ENCODE peak calls at places on chromosomes 2 and 18, in five cellular contexts. R, C, Z, T and D are unnamed samples.
A peak's percentile ranks its signal among the peaks of the same experiment; 100 is the strongest.

GRCh38 chr2:158970522-158970855 is 2.0 kb downstream of the TANC1 start:
- DNase-seq in C (no peak), R (no peak), Z (no peak), T (no peak), D (no peak)

GRCh38 chr2:169362346-169363026 is at the start of gene LRP2:
- DNase-seq in R (no peak), C (no peak), Z (no peak), T (no peak), D (no peak)

GRCh38 chr2:25228848-25229674 is 60.7 kb upstream of the POMC start:
- DNase-seq in R (peak; percentile 74), Z (peak; percentile 41), C (peak; percentile 68), T (peak; percentile 41), D (peak; percentile 37)

GRCh38 chr2:897091-897490 is 53.6 kb upstream of the SNTG2 start:
- DNase-seq in Z (no peak), C (no peak), R (no peak), T (no peak), D (no peak)

GRCh38 chr2:66854304-66854703 is 419.4 kb downstream of the MEIS1 start:
- DNase-seq in T (no peak), R (no peak), Z (no peak), C (no peak), D (no peak)

GRCh38 chr2:191366199-191366598 is 121.0 kb downstream of the MYO1B start:
- DNase-seq in T (no peak), C (peak; percentile 90), R (no peak), Z (peak; percentile 60), D (peak; percentile 41)

GRCh38 chr2:26251893-26252292 is 7.2 kb downstream of the HADHB start:
- DNase-seq in C (peak; percentile 23), R (peak; percentile 24), T (no peak), Z (no peak), D (no peak)

GRCh38 chr18:78768655-78769501 is 210.7 kb upstream of the SALL3 start:
- DNase-seq in R (no peak), T (no peak), C (no peak), Z (no peak), D (no peak)

GRCh38 chr2:156339110-156339847 is 6.8 kb upstream of the NR4A2 start:
- DNase-seq in C (no peak), R (no peak), T (no peak), Z (no peak), D (no peak)

GRCh38 chr2:50720695-50721314 is 311.1 kb downstream of the NRXN1 start:
- DNase-seq in T (no peak), C (no peak), R (no peak), Z (no peak), D (no peak)

GRCh38 chr2:44680424-44680971 is 261.0 kb upstream of the SIX3 start:
- DNase-seq in T (no peak), Z (no peak), R (no peak), C (no peak), D (no peak)

GRCh38 chr2:219125886-219126270 is 34.7 kb downstream of the NHEJ1 start:
- DNase-seq in Z (no peak), T (no peak), R (no peak), C (no peak), D (no peak)

GRCh38 chr18:6561029-6561861 is 146.5 kb upstream of the L3MBTL4 start:
- DNase-seq in Z (peak; percentile 6), R (peak; percentile 68), C (peak; percentile 24), T (no peak), D (no peak)

GRCh38 chr2:907706-908105 is 42.9 kb upstream of the SNTG2 start:
- DNase-seq in C (no peak), T (no peak), R (no peak), Z (no peak), D (no peak)

GRCh38 chr18:12254137-12254819 is at the start of gene CIDEA:
- DNase-seq in C (no peak), T (no peak), R (no peak), Z (no peak), D (no peak)

GRCh38 chr2:203808041-203808750 is 59.4 kb upstream of the CTLA4 start:
- DNase-seq in Z (peak; percentile 85), T (no peak), R (no peak), C (peak; percentile 97), D (peak; percentile 99)

GRCh38 chr18:56748698-56749268 is 97.6 kb downstream of the WDR7 start:
- DNase-seq in R (no peak), C (peak; percentile 50), T (peak; percentile 20), Z (peak; percentile 15), D (peak; percentile 40)

GRCh38 chr2:208511016-208511415 is 104.4 kb downstream of the PTH2R start:
- DNase-seq in Z (no peak), R (no peak), C (no peak), T (no peak), D (no peak)

GRCh38 chr2:235529621-235530020 is 35.8 kb downstream of the AGAP1 start:
- DNase-seq in R (no peak), T (no peak), C (no peak), Z (no peak), D (no peak)

GRCh38 chr2:29714333-29714732 is 207.1 kb downstream of the ALK start:
- DNase-seq in C (no peak), T (no peak), Z (no peak), R (no peak), D (no peak)

GRCh38 chr18:60232541-60232940 is 140.0 kb downstream of the MC4R start:
- DNase-seq in T (no peak), R (no peak), Z (peak; percentile 21), C (peak; percentile 33), D (peak; percentile 0)

GRCh38 chr18:60892855-60893254 is 440.4 kb upstream of the CDH20 start:
- DNase-seq in Z (no peak), R (no peak), T (no peak), C (peak; percentile 29), D (peak; percentile 5)

GRCh38 chr2:218229239-218229638 is 12.2 kb downstream of the ARPC2 start:
- DNase-seq in T (peak; percentile 65), C (peak; percentile 85), Z (peak; percentile 62), R (no peak), D (peak; percentile 54)

GRCh38 chr2:174888136-174888535 is 117.0 kb downstream of the CHN1 start:
- DNase-seq in T (no peak), R (no peak), Z (no peak), C (no peak), D (peak; percentile 63)

GRCh38 chr2:129133692-129134641 is 815.3 kb upstream of the HS6ST1 start:
- DNase-seq in T (no peak), C (no peak), R (no peak), Z (no peak), D (no peak)

GRCh38 chr18:62485684-62486083 is 37.1 kb upstream of the ZCCHC2 start:
- DNase-seq in C (peak; percentile 62), R (no peak), Z (peak; percentile 18), T (peak; percentile 17), D (peak; percentile 56)

GRCh38 chr2:100875516-100876230 is 55.7 kb downstream of the NPAS2 start:
- DNase-seq in Z (no peak), R (no peak), T (no peak), C (no peak), D (peak; percentile 28)

GRCh38 chr2:77087987-77088414 is 434.2 kb downstream of the LRRTM4 start:
- DNase-seq in C (no peak), T (no peak), Z (no peak), R (no peak), D (no peak)
- H3K4me3 ChIP-seq in C (no peak overlapping the region), T (no peak overlapping the region), Z (no peak overlapping the region), R (no peak overlapping the region), D (no peak overlapping the region)

GRCh38 chr18:8324343-8325065 is 284.7 kb upstream of the RAB12 start:
- DNase-seq in R (no peak), C (no peak), T (no peak), Z (no peak), D (no peak)
- TF ChIP-seq CTCF in R (no peak), C (no peak), T (no peak), Z (no peak), D (no peak)

GRCh38 chr2:144512421-144513272 is 7.3 kb downstream of the ZEB2 start:
- DNase-seq in Z (no peak), T (no peak), C (no peak), R (no peak), D (no peak)

GRCh38 chr2:144514731-144515424 is 5.0 kb downstream of the ZEB2 start:
- DNase-seq in Z (no peak), R (no peak), T (no peak), C (no peak), D (no peak)

GRCh38 chr2:144511945-144512344 is 8.0 kb downstream of the ZEB2 start:
- DNase-seq in Z (no peak), R (no peak), T (no peak), C (no peak), D (no peak)

GRCh38 chr2:144515425-144515693 is 4.6 kb downstream of the ZEB2 start:
- DNase-seq in Z (no peak), T (no peak), C (no peak), R (no peak), D (no peak)

DNA sequence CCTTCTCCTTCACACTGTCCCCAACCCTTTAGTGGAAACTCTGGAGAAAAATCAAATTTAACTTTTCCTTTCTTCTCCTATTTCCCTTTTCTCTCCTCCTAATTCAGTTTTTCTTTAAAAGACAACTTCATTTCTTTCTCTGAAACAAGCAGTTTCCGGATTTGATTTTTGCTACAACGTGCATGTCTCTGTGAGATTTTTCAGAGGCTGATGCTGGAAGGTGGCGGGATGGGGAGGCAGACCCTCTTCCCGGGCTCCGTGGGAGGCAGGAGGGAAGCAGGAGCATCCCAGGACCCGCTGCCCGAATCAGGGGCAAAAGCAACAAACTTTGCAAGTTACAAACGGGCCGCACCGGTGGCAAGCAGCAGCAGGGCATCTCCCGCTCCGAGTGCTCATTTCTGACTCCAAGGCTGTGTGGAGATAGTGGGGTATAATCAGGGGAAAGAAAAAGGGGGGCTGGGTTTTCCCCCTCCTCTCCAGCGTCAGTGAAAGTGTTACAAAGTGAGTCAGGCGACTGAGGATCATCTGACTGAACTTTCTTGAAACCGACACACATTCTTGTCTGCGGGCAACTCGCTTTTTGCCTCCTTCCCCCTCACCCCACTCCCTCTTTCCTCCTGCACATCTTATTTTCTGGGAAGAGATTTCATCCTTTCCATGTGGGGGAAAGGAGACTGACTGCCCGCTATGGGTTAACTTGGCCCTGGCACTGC is 6.4 kb downstream of the ZEB2 start:
- DNase-seq in T (no peak), R (no peak), C (peak; percentile 80), Z (no peak), D (no peak)
- H3K4me3 ChIP-seq in T (peak overlapping the region; percentile 65), R (no peak overlapping the region), C (peak overlapping the region; percentile 85), Z (peak overlapping the region; percentile 52), D (peak overlapping the region; percentile 32)

GRCh38 chr2:125224830-125225229 is 1199.7 kb downstream of the CNTNAP5 start:
- DNase-seq in C (no peak), R (no peak), T (no peak), Z (no peak), D (no peak)
- TF ChIP-seq CTCF in C (no peak), R (no peak), T (no peak), Z (no peak), D (no peak)

GRCh38 chr2:240292622-240293021 is 142.8 kb upstream of the GPC1 start:
- DNase-seq in Z (no peak), C (no peak), R (no peak), T (no peak), D (no peak)
- H3K4me3 ChIP-seq in Z (no peak overlapping the region), C (no peak overlapping the region), R (no peak overlapping the region), T (no peak overlapping the region), D (no peak overlapping the region)

GRCh38 chr2:86055314-86055713 is 50.4 kb downstream of the POLR1A start:
- DNase-seq in T (no peak), R (peak; percentile 6), C (no peak), Z (no peak), D (no peak)
- TF ChIP-seq CTCF in T (no peak), R (no peak), C (no peak), Z (no peak), D (no peak)

GRCh38 chr2:216694826-216695217 is 527 bp downstream of the IGFBP5 start:
- DNase-seq in R (no peak), T (no peak), Z (no peak), C (no peak), D (no peak)
- H3K4me3 ChIP-seq in R (peak overlapping the region; percentile 7), T (peak overlapping the region; percentile 44), Z (peak overlapping the region; percentile 93), C (peak overlapping the region; percentile 70), D (peak overlapping the region; percentile 70)